ENCODE peak calls at places on chromosomes 6 and 20, in four cellular contexts. One of them, this sample, is unnamed.

GRCh38 chr6:43250992-43251373 is 7.7 kb downstream of the TTBK1 start:
- DNase-seq in sigmoid colon: no peak
- DNase-seq in endothelial cell: no peak
- DNase-seq in keratinocyte: no peak
- DNase-seq in this sample: peak

GRCh38 chr6:128209771-128210170 is 308.9 kb upstream of the THEMIS start:
- DNase-seq in endothelial cell: no peak
- DNase-seq in sigmoid colon: no peak
- DNase-seq in keratinocyte: no peak
- DNase-seq in this sample: no peak

GRCh38 chr6:26032387-26033131 is 54.7 kb upstream of the HFE start:
- DNase-seq in keratinocyte: no peak
- DNase-seq in sigmoid colon: no peak
- DNase-seq in endothelial cell: no peak
- DNase-seq in this sample: no peak

GRCh38 chr20:38132156-38132909 is 32.7 kb downstream of the TGM2 start:
- DNase-seq in sigmoid colon: peak
- DNase-seq in endothelial cell: no peak
- DNase-seq in keratinocyte: no peak
- DNase-seq in this sample: no peak

GRCh38 chr20:34791289-34792020 is 34.0 kb downstream of the NCOA6 start:
- DNase-seq in endothelial cell: no peak
- DNase-seq in sigmoid colon: no peak
- DNase-seq in keratinocyte: no peak
- DNase-seq in this sample: no peak

GRCh38 chr6:9159051-9159450 is 723.7 kb upstream of the SLC35B3 start:
- DNase-seq in sigmoid colon: no peak
- DNase-seq in keratinocyte: no peak
- DNase-seq in endothelial cell: no peak
- DNase-seq in this sample: no peak

GRCh38 chr6:139433647-139434419 is 59.4 kb upstream of the CITED2 start:
- DNase-seq in keratinocyte: no peak
- DNase-seq in endothelial cell: no peak
- DNase-seq in sigmoid colon: no peak
- DNase-seq in this sample: no peak

GRCh38 chr6:113102761-113103160 is 754.4 kb upstream of the MARCKS start:
- DNase-seq in sigmoid colon: no peak
- DNase-seq in endothelial cell: no peak
- DNase-seq in keratinocyte: no peak
- DNase-seq in this sample: no peak

GRCh38 chr6:14074723-14075503 is 42.7 kb upstream of the CD83 start:
- DNase-seq in sigmoid colon: no peak
- DNase-seq in keratinocyte: no peak
- DNase-seq in endothelial cell: no peak
- DNase-seq in this sample: no peak

GRCh38 chr6:21522773-21523490 is 70.6 kb upstream of the SOX4 start:
- DNase-seq in sigmoid colon: no peak
- DNase-seq in keratinocyte: no peak
- DNase-seq in endothelial cell: peak
- DNase-seq in this sample: peak

GRCh38 chr6:28880894-28881780 is 42.6 kb downstream of the TRIM27 start:
- DNase-seq in sigmoid colon: peak
- DNase-seq in endothelial cell: peak
- DNase-seq in keratinocyte: no peak
- DNase-seq in this sample: peak

GRCh38 chr6:63923139-63923739 is 287.6 kb downstream of the PHF3 start:
- DNase-seq in keratinocyte: no peak
- DNase-seq in endothelial cell: no peak
- DNase-seq in sigmoid colon: no peak
- DNase-seq in this sample: no peak

GRCh38 chr6:167980911-167981310 is 16.6 kb upstream of the KIF25 start:
- DNase-seq in keratinocyte: no peak
- DNase-seq in endothelial cell: no peak
- DNase-seq in sigmoid colon: no peak
- DNase-seq in this sample: no peak

GRCh38 chr6:123415844-123416468 is 220.8 kb downstream of the TRDN start:
- DNase-seq in endothelial cell: peak
- DNase-seq in keratinocyte: no peak
- DNase-seq in sigmoid colon: no peak
- DNase-seq in this sample: peak

GRCh38 chr20:17646209-17646717 is 35.8 kb downstream of the RRBP1 start:
- DNase-seq in endothelial cell: no peak
- DNase-seq in sigmoid colon: peak
- DNase-seq in keratinocyte: no peak
- DNase-seq in this sample: peak

GRCh38 chr6:26044140-26045045 is 42.8 kb upstream of the HFE start:
- DNase-seq in sigmoid colon: peak
- DNase-seq in keratinocyte: no peak
- DNase-seq in endothelial cell: no peak
- DNase-seq in this sample: no peak

GRCh38 chr6:168304752-168305015 is 14.9 kb downstream of the DACT2 start:
- DNase-seq in sigmoid colon: no peak
- DNase-seq in keratinocyte: no peak
- DNase-seq in endothelial cell: no peak
- DNase-seq in this sample: no peak

GRCh38 chr20:2483504-2483903 is 12.9 kb upstream of the SNRPB start:
- DNase-seq in endothelial cell: no peak
- DNase-seq in sigmoid colon: no peak
- DNase-seq in keratinocyte: no peak
- DNase-seq in this sample: no peak

GRCh38 chr20:34951652-34952051 is 4.0 kb downstream of the GSS start:
- DNase-seq in sigmoid colon: no peak
- DNase-seq in endothelial cell: no peak
- DNase-seq in keratinocyte: no peak
- DNase-seq in this sample: no peak

GRCh38 chr6:133833905-133834304 is 55.0 kb upstream of the TCF21 start:
- DNase-seq in keratinocyte: no peak
- DNase-seq in sigmoid colon: no peak
- DNase-seq in endothelial cell: no peak
- DNase-seq in this sample: no peak

GRCh38 chr6:133512410-133513016 is 271.4 kb downstream of the EYA4 start:
- DNase-seq in sigmoid colon: no peak
- DNase-seq in endothelial cell: peak
- DNase-seq in keratinocyte: no peak
- DNase-seq in this sample: peak

GRCh38 chr6:18148304-18149025 is 6.4 kb downstream of the TPMT start:
- DNase-seq in keratinocyte: peak
- DNase-seq in endothelial cell: no peak
- DNase-seq in sigmoid colon: no peak
- DNase-seq in this sample: no peak

GRCh38 chr6:7542878-7543394 is 1.5 kb downstream of the DSP start:
- DNase-seq in endothelial cell: peak
- DNase-seq in sigmoid colon: peak
- DNase-seq in keratinocyte: no peak
- DNase-seq in this sample: peak

GRCh38 chr20:20580139-20580538 is 132.3 kb downstream of the RALGAPA2 start:
- DNase-seq in endothelial cell: no peak
- DNase-seq in sigmoid colon: no peak
- DNase-seq in keratinocyte: no peak
- DNase-seq in this sample: no peak

GRCh38 chr6:128421788-128422187 is 98.6 kb downstream of the PTPRK start:
- DNase-seq in sigmoid colon: no peak
- DNase-seq in keratinocyte: no peak
- DNase-seq in endothelial cell: no peak
- DNase-seq in this sample: no peak

GRCh38 chr6:122400467-122401089 is 1.1 kb downstream of the HSF2 start:
- DNase-seq in sigmoid colon: no peak
- DNase-seq in keratinocyte: no peak
- DNase-seq in endothelial cell: no peak
- DNase-seq in this sample: no peak

GRCh38 chr20:36808317-36809257 is 35.0 kb upstream of the DSN1 start:
- DNase-seq in sigmoid colon: peak
- DNase-seq in endothelial cell: peak
- DNase-seq in keratinocyte: peak
- DNase-seq in this sample: peak

GRCh38 chr6:101762851-101763250 is 369.3 kb downstream of the GRIK2 start:
- DNase-seq in endothelial cell: no peak
- DNase-seq in keratinocyte: no peak
- DNase-seq in sigmoid colon: no peak
- DNase-seq in this sample: no peak

GRCh38 chr20:17854307-17854903 is 114.2 kb downstream of the SNX5 start:
- DNase-seq in sigmoid colon: no peak
- DNase-seq in endothelial cell: peak
- DNase-seq in keratinocyte: no peak
- DNase-seq in this sample: peak

GRCh38 chr6:7673063-7673536 is 52.8 kb upstream of the BMP6 start:
- DNase-seq in endothelial cell: peak
- DNase-seq in keratinocyte: peak
- DNase-seq in sigmoid colon: peak
- DNase-seq in this sample: no peak

GRCh38 chr6:159151266-159151855 is 17.8 kb upstream of the FNDC1 start:
- DNase-seq in endothelial cell: peak
- DNase-seq in keratinocyte: peak
- DNase-seq in sigmoid colon: no peak
- DNase-seq in this sample: peak

GRCh38 chr6:51702851-51703250 is 384.6 kb downstream of the PKHD1 start:
- DNase-seq in endothelial cell: no peak
- DNase-seq in keratinocyte: no peak
- DNase-seq in sigmoid colon: no peak
- DNase-seq in this sample: no peak

GRCh38 chr6:12718025-12718424 is 1.5 kb downstream of the PHACTR1 start:
- DNase-seq in sigmoid colon: no peak
- DNase-seq in endothelial cell: no peak
- DNase-seq in keratinocyte: no peak
- DNase-seq in this sample: no peak

GRCh38 chr6:24283043-24283985 is 74.5 kb downstream of the DCDC2 start:
- DNase-seq in sigmoid colon: peak
- DNase-seq in endothelial cell: peak
- DNase-seq in keratinocyte: peak
- DNase-seq in this sample: peak
- TF ChIP-seq CTCF in sigmoid colon: peak
- TF ChIP-seq CTCF in endothelial cell: peak
- TF ChIP-seq CTCF in keratinocyte: peak
- TF ChIP-seq CTCF in this sample: peak

GRCh38 chr6:142385352-142385751 is 83.5 kb downstream of the ADGRG6 start:
- DNase-seq in sigmoid colon: no peak
- DNase-seq in endothelial cell: no peak
- DNase-seq in keratinocyte: no peak
- DNase-seq in this sample: no peak

GRCh38 chr6:142384455-142385332 is 82.9 kb downstream of the ADGRG6 start:
- DNase-seq in sigmoid colon: no peak
- DNase-seq in endothelial cell: no peak
- DNase-seq in keratinocyte: no peak
- DNase-seq in this sample: no peak

GRCh38 chr6:142386657-142387056 is 84.8 kb downstream of the ADGRG6 start:
- DNase-seq in keratinocyte: no peak
- DNase-seq in endothelial cell: no peak
- DNase-seq in sigmoid colon: no peak
- DNase-seq in this sample: no peak

DNA sequence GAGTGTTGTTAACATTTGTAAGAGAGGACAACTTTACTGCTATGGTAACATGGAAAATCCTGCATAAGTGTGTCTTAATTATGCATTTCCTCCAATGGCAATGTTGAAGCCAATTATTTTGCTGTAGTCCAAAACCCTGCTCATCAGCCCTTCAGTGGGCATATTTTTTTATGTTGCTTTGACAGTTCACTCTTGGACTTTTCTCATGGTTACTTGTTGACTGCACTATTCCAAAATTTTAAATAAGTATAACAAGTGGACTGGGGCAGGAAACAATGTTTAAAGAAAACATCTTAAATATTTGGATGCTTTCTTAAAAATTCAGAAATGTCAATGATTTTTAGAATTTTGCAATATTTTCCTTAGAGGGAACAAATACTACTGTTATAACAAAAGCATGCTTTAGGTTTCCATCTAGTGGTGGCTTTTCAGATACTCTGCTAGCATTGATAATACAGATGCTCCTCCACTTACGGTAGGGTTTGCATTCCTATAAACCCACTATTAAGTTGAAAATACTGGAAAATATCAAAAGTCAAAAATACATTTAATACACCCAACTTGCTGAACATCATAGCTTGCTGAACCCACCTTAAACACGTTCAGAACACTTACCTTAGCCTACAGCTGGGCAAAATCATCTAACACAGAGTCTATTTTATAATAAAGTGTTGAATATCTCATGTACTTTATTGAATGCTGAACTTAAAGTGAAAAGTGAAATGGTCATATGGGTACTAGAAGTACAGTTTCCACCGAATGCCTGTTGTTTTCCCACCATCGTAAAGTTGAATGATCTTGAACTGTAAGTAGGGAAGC is 86.4 kb downstream of the ADGRG6 start:
- DNase-seq in sigmoid colon: no peak
- DNase-seq in keratinocyte: no peak
- DNase-seq in endothelial cell: no peak
- DNase-seq in this sample: no peak
- TF ChIP-seq CTCF in sigmoid colon: peak
- TF ChIP-seq CTCF in keratinocyte: no peak
- TF ChIP-seq CTCF in endothelial cell: peak
- TF ChIP-seq CTCF in this sample: peak

GRCh38 chr20:15653396-15654207 is 919.6 kb downstream of the KIF16B start:
- DNase-seq in endothelial cell: no peak
- DNase-seq in sigmoid colon: no peak
- DNase-seq in keratinocyte: no peak
- DNase-seq in this sample: no peak

GRCh38 chr20:15658295-15658694 is 915.0 kb downstream of the KIF16B start:
- DNase-seq in sigmoid colon: no peak
- DNase-seq in endothelial cell: no peak
- DNase-seq in keratinocyte: no peak
- DNase-seq in this sample: no peak

GRCh38 chr20:15656124-15656523 is 917.1 kb downstream of the KIF16B start:
- DNase-seq in keratinocyte: no peak
- DNase-seq in endothelial cell: no peak
- DNase-seq in sigmoid colon: no peak
- DNase-seq in this sample: no peak

DNA sequence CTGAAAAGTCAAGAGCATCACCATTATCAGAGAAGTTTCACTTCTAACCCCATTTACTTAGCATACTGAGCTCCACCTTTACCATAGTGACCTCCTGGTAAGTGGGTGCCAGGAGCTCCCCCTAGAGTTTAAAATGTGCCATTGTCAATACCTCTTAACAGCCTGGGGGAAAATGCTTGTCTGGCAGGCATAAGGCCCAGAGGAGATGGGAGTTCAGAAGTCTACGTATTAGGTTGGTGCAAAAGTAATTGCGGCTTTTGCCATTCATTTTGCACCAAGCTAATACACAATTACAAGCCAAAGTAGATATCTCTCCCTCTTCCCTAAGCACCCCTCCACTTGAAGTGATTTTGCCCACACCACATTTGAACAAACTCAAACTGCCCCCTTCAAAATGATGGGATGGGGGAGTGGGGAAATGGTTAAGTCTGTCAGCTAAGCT is 919.0 kb downstream of the KIF16B start:
- DNase-seq in endothelial cell: peak
- DNase-seq in sigmoid colon: no peak
- DNase-seq in keratinocyte: no peak
- DNase-seq in this sample: no peak
- TF ChIP-seq CTCF in endothelial cell: peak
- TF ChIP-seq CTCF in sigmoid colon: peak
- TF ChIP-seq CTCF in keratinocyte: peak
- TF ChIP-seq CTCF in this sample: peak

GRCh38 chr6:147784371-147784770 is 275.9 kb downstream of the SAMD5 start:
- DNase-seq in endothelial cell: no peak
- DNase-seq in keratinocyte: no peak
- DNase-seq in sigmoid colon: no peak
- DNase-seq in this sample: no peak
- TF ChIP-seq CTCF in endothelial cell: no peak
- TF ChIP-seq CTCF in keratinocyte: no peak
- TF ChIP-seq CTCF in sigmoid colon: no peak
- TF ChIP-seq CTCF in this sample: no peak

This sample was measured in glutamatergic neuron.